ENCODE peak calls at places on chromosomes 1 and 21, in nine cellular contexts. One of them, this sample, is unnamed.

GRCh38 chr1:199752688-199753027 is 274.9 kb upstream of the NR5A2 start:
- DNase-seq in fibroblast of lung: no peak
- DNase-seq in neural progenitor cell: no peak
- DNase-seq in stomach: no peak
- DNase-seq in cardiac muscle cell: no peak
- DNase-seq in mammary epithelial cell: no peak
- DNase-seq in ascending aorta: no peak
- DNase-seq in CD8-positive, alpha-beta T cell: no peak
- DNase-seq in body of pancreas: no peak
- DNase-seq in this sample: no peak

GRCh38 chr1:11940260-11940921 is 5.9 kb downstream of the PLOD1 start:
- DNase-seq in body of pancreas: no peak
- DNase-seq in stomach: no peak
- DNase-seq in neural progenitor cell: no peak
- DNase-seq in fibroblast of lung: peak
- DNase-seq in CD8-positive, alpha-beta T cell: no peak
- DNase-seq in cardiac muscle cell: peak
- DNase-seq in ascending aorta: no peak
- DNase-seq in mammary epithelial cell: peak
- DNase-seq in this sample: peak

GRCh38 chr1:24112381-24113169 is 640 bp upstream of the MYOM3 start:
- DNase-seq in mammary epithelial cell: peak
- DNase-seq in neural progenitor cell: peak
- DNase-seq in stomach: peak
- DNase-seq in fibroblast of lung: peak
- DNase-seq in cardiac muscle cell: peak
- DNase-seq in CD8-positive, alpha-beta T cell: peak
- DNase-seq in ascending aorta: peak
- DNase-seq in body of pancreas: peak
- DNase-seq in this sample: peak

GRCh38 chr1:219460561-219461511 is 152.1 kb downstream of the ZC3H11B start:
- DNase-seq in fibroblast of lung: peak
- DNase-seq in neural progenitor cell: no peak
- DNase-seq in ascending aorta: no peak
- DNase-seq in body of pancreas: no peak
- DNase-seq in CD8-positive, alpha-beta T cell: no peak
- DNase-seq in mammary epithelial cell: peak
- DNase-seq in stomach: no peak
- DNase-seq in cardiac muscle cell: no peak
- DNase-seq in this sample: no peak

GRCh38 chr1:47679301-47679751 is 241.5 kb downstream of the FOXD2 start:
- DNase-seq in cardiac muscle cell: peak
- DNase-seq in fibroblast of lung: no peak
- DNase-seq in mammary epithelial cell: no peak
- DNase-seq in CD8-positive, alpha-beta T cell: no peak
- DNase-seq in body of pancreas: no peak
- DNase-seq in neural progenitor cell: no peak
- DNase-seq in stomach: peak
- DNase-seq in ascending aorta: no peak
- DNase-seq in this sample: no peak

GRCh38 chr1:25870614-25871013 is 4.9 kb downstream of the PAQR7 start:
- DNase-seq in body of pancreas: no peak
- DNase-seq in ascending aorta: no peak
- DNase-seq in fibroblast of lung: no peak
- DNase-seq in neural progenitor cell: no peak
- DNase-seq in stomach: no peak
- DNase-seq in cardiac muscle cell: no peak
- DNase-seq in CD8-positive, alpha-beta T cell: no peak
- DNase-seq in mammary epithelial cell: no peak
- DNase-seq in this sample: no peak

GRCh38 chr1:75342799-75343198 is 208.6 kb downstream of the LHX8 start:
- DNase-seq in ascending aorta: no peak
- DNase-seq in neural progenitor cell: peak
- DNase-seq in CD8-positive, alpha-beta T cell: no peak
- DNase-seq in stomach: no peak
- DNase-seq in fibroblast of lung: no peak
- DNase-seq in cardiac muscle cell: no peak
- DNase-seq in body of pancreas: no peak
- DNase-seq in mammary epithelial cell: no peak
- DNase-seq in this sample: no peak

GRCh38 chr1:41411229-41411628 is 50.0 kb downstream of the FOXO6 start:
- DNase-seq in fibroblast of lung: no peak
- DNase-seq in neural progenitor cell: no peak
- DNase-seq in mammary epithelial cell: peak
- DNase-seq in cardiac muscle cell: no peak
- DNase-seq in stomach: no peak
- DNase-seq in CD8-positive, alpha-beta T cell: no peak
- DNase-seq in body of pancreas: no peak
- DNase-seq in ascending aorta: no peak
- DNase-seq in this sample: no peak

GRCh38 chr1:207321045-207321789 is at the start of gene CD55:
- DNase-seq in ascending aorta: peak
- DNase-seq in stomach: peak
- DNase-seq in body of pancreas: peak
- DNase-seq in neural progenitor cell: peak
- DNase-seq in CD8-positive, alpha-beta T cell: peak
- DNase-seq in mammary epithelial cell: peak
- DNase-seq in cardiac muscle cell: peak
- DNase-seq in fibroblast of lung: peak
- DNase-seq in this sample: peak

GRCh38 chr1:38941527-38942019 is at the start of gene RHBDL2:
- DNase-seq in stomach: peak
- DNase-seq in ascending aorta: no peak
- DNase-seq in body of pancreas: peak
- DNase-seq in mammary epithelial cell: peak
- DNase-seq in neural progenitor cell: peak
- DNase-seq in cardiac muscle cell: peak
- DNase-seq in CD8-positive, alpha-beta T cell: no peak
- DNase-seq in fibroblast of lung: peak
- DNase-seq in this sample: peak

DNA sequence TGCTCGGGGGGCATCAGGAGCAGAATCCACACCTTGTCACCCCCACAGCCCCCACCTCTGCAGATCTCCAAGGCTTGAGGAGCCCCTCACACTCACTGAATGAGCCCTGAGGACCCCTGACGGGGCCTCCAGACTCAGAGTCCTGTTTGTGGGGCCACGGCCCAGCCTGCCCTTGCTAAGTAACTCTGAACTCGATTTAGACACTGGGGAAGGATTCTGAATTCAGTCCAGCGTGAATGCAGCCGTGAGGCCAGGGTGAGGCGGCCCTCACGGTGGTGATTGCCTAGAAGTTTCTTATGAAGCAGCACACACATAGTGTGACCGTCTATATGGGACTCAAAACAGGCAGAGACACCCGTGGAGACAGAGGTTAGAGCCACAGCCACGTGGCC is 58.9 kb upstream of the ADARB1 start:
- DNase-seq in fibroblast of lung: no peak
- DNase-seq in neural progenitor cell: no peak
- DNase-seq in cardiac muscle cell: no peak
- DNase-seq in ascending aorta: peak
- DNase-seq in mammary epithelial cell: no peak
- DNase-seq in body of pancreas: no peak
- DNase-seq in stomach: no peak
- DNase-seq in CD8-positive, alpha-beta T cell: no peak
- DNase-seq in this sample: no peak
- H3K27ac ChIP-seq in fibroblast of lung: no peak
- H3K27ac ChIP-seq in neural progenitor cell: no peak
- H3K27ac ChIP-seq in cardiac muscle cell: no peak
- H3K27ac ChIP-seq in ascending aorta: no peak
- H3K27ac ChIP-seq in mammary epithelial cell: no peak
- H3K27ac ChIP-seq in body of pancreas: no peak
- H3K27ac ChIP-seq in stomach: no peak
- H3K27ac ChIP-seq in CD8-positive, alpha-beta T cell: no peak
- H3K27ac ChIP-seq in this sample: no peak

DNA sequence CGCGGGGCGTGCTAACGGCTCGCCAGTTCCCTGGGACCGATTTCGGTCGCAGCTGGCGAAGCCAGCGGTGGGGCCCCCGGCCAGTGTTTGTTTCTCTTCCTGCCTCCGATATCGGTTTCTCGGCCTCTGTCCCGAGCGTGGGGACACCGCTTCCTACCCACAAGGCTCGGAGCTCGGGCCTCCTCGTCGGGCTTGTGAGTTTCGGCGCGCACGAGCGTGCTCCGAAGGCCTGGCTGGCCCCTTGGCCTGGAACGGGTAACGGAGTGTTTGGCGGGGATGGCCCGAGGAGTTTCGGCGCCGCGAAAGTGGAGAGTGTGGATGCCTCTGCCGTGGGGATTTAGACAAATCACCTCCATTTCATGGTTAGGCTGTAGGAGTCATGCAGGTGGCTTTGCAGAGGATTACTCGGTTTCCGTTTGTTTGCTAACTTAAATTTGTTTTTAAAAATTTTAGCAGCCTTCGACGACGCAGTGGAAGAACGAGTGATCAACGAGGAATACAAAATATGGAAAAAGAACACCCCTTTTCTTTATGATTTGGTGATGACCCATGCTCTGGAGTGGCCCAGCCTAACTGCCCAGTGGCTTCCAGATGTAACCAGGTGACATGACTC is 559 bp downstream of the RBBP4 start:
- DNase-seq in neural progenitor cell: no peak
- DNase-seq in stomach: no peak
- DNase-seq in fibroblast of lung: no peak
- DNase-seq in cardiac muscle cell: no peak
- DNase-seq in body of pancreas: no peak
- DNase-seq in mammary epithelial cell: no peak
- DNase-seq in CD8-positive, alpha-beta T cell: no peak
- DNase-seq in ascending aorta: no peak
- DNase-seq in this sample: no peak
- TF ChIP-seq CTCF in neural progenitor cell: no peak
- TF ChIP-seq CTCF in stomach: no peak
- TF ChIP-seq CTCF in fibroblast of lung: no peak
- TF ChIP-seq CTCF in cardiac muscle cell: no peak
- TF ChIP-seq CTCF in body of pancreas: no peak
- TF ChIP-seq CTCF in mammary epithelial cell: no peak
- TF ChIP-seq CTCF in CD8-positive, alpha-beta T cell: no peak
- TF ChIP-seq CTCF in ascending aorta: no peak
- TF ChIP-seq CTCF in this sample: no peak

GRCh38 chr1:235913311-235913710 is 46.6 kb upstream of the LYST start:
- DNase-seq in CD8-positive, alpha-beta T cell: no peak
- DNase-seq in body of pancreas: no peak
- DNase-seq in cardiac muscle cell: no peak
- DNase-seq in ascending aorta: no peak
- DNase-seq in stomach: no peak
- DNase-seq in neural progenitor cell: no peak
- DNase-seq in fibroblast of lung: no peak
- DNase-seq in mammary epithelial cell: peak
- DNase-seq in this sample: no peak

GRCh38 chr1:235911300-235911662 is 44.6 kb upstream of the LYST start:
- DNase-seq in fibroblast of lung: no peak
- DNase-seq in mammary epithelial cell: no peak
- DNase-seq in neural progenitor cell: no peak
- DNase-seq in cardiac muscle cell: no peak
- DNase-seq in ascending aorta: no peak
- DNase-seq in CD8-positive, alpha-beta T cell: no peak
- DNase-seq in stomach: no peak
- DNase-seq in body of pancreas: no peak
- DNase-seq in this sample: no peak

GRCh38 chr1:235908742-235909520 is 42.2 kb upstream of the LYST start:
- DNase-seq in fibroblast of lung: peak
- DNase-seq in neural progenitor cell: no peak
- DNase-seq in mammary epithelial cell: peak
- DNase-seq in CD8-positive, alpha-beta T cell: no peak
- DNase-seq in ascending aorta: no peak
- DNase-seq in stomach: no peak
- DNase-seq in body of pancreas: no peak
- DNase-seq in cardiac muscle cell: peak
- DNase-seq in this sample: no peak

GRCh38 chr1:235911876-235912275 is 45.2 kb upstream of the LYST start:
- DNase-seq in neural progenitor cell: no peak
- DNase-seq in mammary epithelial cell: no peak
- DNase-seq in body of pancreas: no peak
- DNase-seq in stomach: no peak
- DNase-seq in CD8-positive, alpha-beta T cell: no peak
- DNase-seq in fibroblast of lung: no peak
- DNase-seq in ascending aorta: no peak
- DNase-seq in cardiac muscle cell: no peak
- DNase-seq in this sample: no peak

GRCh38 chr1:235910357-235911299 is 43.9 kb upstream of the LYST start:
- DNase-seq in fibroblast of lung: peak
- DNase-seq in ascending aorta: no peak
- DNase-seq in mammary epithelial cell: peak
- DNase-seq in cardiac muscle cell: peak
- DNase-seq in body of pancreas: no peak
- DNase-seq in neural progenitor cell: peak
- DNase-seq in CD8-positive, alpha-beta T cell: no peak
- DNase-seq in stomach: peak
- DNase-seq in this sample: no peak
- H3K4me3 ChIP-seq in fibroblast of lung: no peak
- H3K4me3 ChIP-seq in ascending aorta: no peak
- H3K4me3 ChIP-seq in mammary epithelial cell: no peak
- H3K4me3 ChIP-seq in cardiac muscle cell: no peak
- H3K4me3 ChIP-seq in body of pancreas: no peak
- H3K4me3 ChIP-seq in neural progenitor cell: no peak
- H3K4me3 ChIP-seq in CD8-positive, alpha-beta T cell: no peak
- H3K4me3 ChIP-seq in stomach: no peak
- H3K4me3 ChIP-seq in this sample: no peak

GRCh38 chr1:150807257-150807637 is 813 bp downstream of the CTSK start:
- DNase-seq in stomach: no peak
- DNase-seq in cardiac muscle cell: peak
- DNase-seq in neural progenitor cell: no peak
- DNase-seq in fibroblast of lung: peak
- DNase-seq in CD8-positive, alpha-beta T cell: no peak
- DNase-seq in body of pancreas: no peak
- DNase-seq in ascending aorta: no peak
- DNase-seq in mammary epithelial cell: no peak
- DNase-seq in this sample: no peak

GRCh38 chr1:150809651-150810050 is 1.6 kb upstream of the CTSK start:
- DNase-seq in neural progenitor cell: no peak
- DNase-seq in CD8-positive, alpha-beta T cell: no peak
- DNase-seq in body of pancreas: no peak
- DNase-seq in fibroblast of lung: peak
- DNase-seq in cardiac muscle cell: no peak
- DNase-seq in mammary epithelial cell: peak
- DNase-seq in ascending aorta: no peak
- DNase-seq in stomach: no peak
- DNase-seq in this sample: no peak

GRCh38 chr1:150808851-150809250 is 791 bp upstream of the CTSK start:
- DNase-seq in fibroblast of lung: peak
- DNase-seq in neural progenitor cell: no peak
- DNase-seq in stomach: no peak
- DNase-seq in ascending aorta: no peak
- DNase-seq in cardiac muscle cell: no peak
- DNase-seq in CD8-positive, alpha-beta T cell: no peak
- DNase-seq in mammary epithelial cell: no peak
- DNase-seq in body of pancreas: no peak
- DNase-seq in this sample: no peak

GRCh38 chr1:150807674-150808073 is 386 bp downstream of the CTSK start:
- DNase-seq in cardiac muscle cell: peak
- DNase-seq in neural progenitor cell: no peak
- DNase-seq in ascending aorta: no peak
- DNase-seq in fibroblast of lung: peak
- DNase-seq in CD8-positive, alpha-beta T cell: no peak
- DNase-seq in body of pancreas: no peak
- DNase-seq in stomach: no peak
- DNase-seq in mammary epithelial cell: no peak
- DNase-seq in this sample: no peak

DNA sequence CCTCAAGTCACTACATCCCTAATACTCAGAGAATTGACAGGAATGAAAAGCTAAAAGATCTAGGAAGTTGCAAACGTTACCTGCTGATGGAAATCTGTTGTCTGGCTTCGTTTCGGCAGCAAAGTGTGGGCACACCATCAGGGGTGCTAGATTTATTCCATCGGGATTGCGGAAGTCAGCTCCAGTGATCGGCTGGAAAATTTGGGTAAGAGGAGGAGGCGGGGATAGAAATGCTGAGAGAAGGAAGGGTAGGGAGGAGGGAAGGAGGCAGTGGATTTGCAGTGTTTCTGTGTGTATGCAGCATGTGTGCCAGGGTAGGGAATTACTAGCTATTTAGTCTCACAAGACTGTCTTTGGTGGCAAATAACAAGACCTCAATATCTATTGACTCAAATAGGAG is at the start of gene CTSK:
- DNase-seq in ascending aorta: no peak
- DNase-seq in stomach: no peak
- DNase-seq in CD8-positive, alpha-beta T cell: no peak
- DNase-seq in mammary epithelial cell: no peak
- DNase-seq in neural progenitor cell: no peak
- DNase-seq in fibroblast of lung: peak
- DNase-seq in cardiac muscle cell: peak
- DNase-seq in body of pancreas: no peak
- DNase-seq in this sample: no peak
- H3K27ac ChIP-seq in ascending aorta: peak
- H3K27ac ChIP-seq in stomach: peak
- H3K27ac ChIP-seq in CD8-positive, alpha-beta T cell: no peak
- H3K27ac ChIP-seq in mammary epithelial cell: no peak
- H3K27ac ChIP-seq in neural progenitor cell: no peak
- H3K27ac ChIP-seq in fibroblast of lung: peak
- H3K27ac ChIP-seq in cardiac muscle cell: no peak
- H3K27ac ChIP-seq in body of pancreas: no peak
- H3K27ac ChIP-seq in this sample: peak